ENCODE peak calls at places on chromosomes 1 and 21, in nine cellular contexts. O is lung; C is NCI-H2081; G is effector memory CD4-positive, alpha-beta T cell; B is AG09319; M is LNCaP clone FGC; S is neuronal stem cell; U is germinal center; D is activated naive CD8-positive, alpha-beta T cell treated with anti-CD3 and anti-CD28 coated beads for 36 hours. A is an unnamed sample.

GRCh38 chr1:100445565-100445964 is 92.4 kb upstream of the GPR88 start:
- DNase-seq in S (no peak), O (no peak), U (no peak), B (no peak), C (no peak), M (no peak), D (no peak), G (peak), A (peak)

GRCh38 chr1:234619071-234619480 is 9.1 kb upstream of the IRF2BP2 start:
- DNase-seq in O (no peak), B (no peak), G (no peak), S (no peak), C (no peak), D (no peak), M (no peak), U (no peak), A (no peak)

GRCh38 chr1:62362061-62362951 is 43.1 kb upstream of the KANK4 start:
- DNase-seq in M (no peak), D (no peak), U (no peak), O (no peak), C (peak), S (no peak), B (no peak), G (no peak), A (no peak)

GRCh38 chr1:243549108-243549507 is 293.3 kb downstream of the SDCCAG8 start:
- DNase-seq in M (no peak), D (no peak), U (no peak), S (no peak), G (no peak), B (no peak), O (no peak), C (no peak), A (no peak)

GRCh38 chr21:41634211-41634694 is 126.3 kb upstream of the TMPRSS2 start:
- DNase-seq in M (no peak), O (peak), D (no peak), B (no peak), U (no peak), C (no peak), G (no peak), S (no peak), A (no peak)

GRCh38 chr1:2556277-2557145 is at the start of gene TNFRSF14:
- DNase-seq in M (no peak), D (peak), G (peak), C (no peak), B (no peak), U (peak), O (no peak), S (no peak), A (peak)

GRCh38 chr1:180249725-180250498 is 19.8 kb downstream of the LHX4 start:
- DNase-seq in O (no peak), S (no peak), M (no peak), D (no peak), C (no peak), B (no peak), U (no peak), G (no peak), A (no peak)

GRCh38 chr1:6275826-6276764 is 15.2 kb upstream of the GPR153 start:
- DNase-seq in O (no peak), U (no peak), D (no peak), B (peak), C (no peak), M (no peak), G (no peak), S (no peak), A (no peak)

GRCh38 chr1:116806245-116806644 is 52.0 kb downstream of the CD2 start:
- DNase-seq in U (no peak), O (no peak), M (no peak), B (no peak), G (peak), C (no peak), D (peak), S (no peak), A (no peak)

GRCh38 chr1:216815239-216815955 is 92.2 kb upstream of the ESRRG start:
- DNase-seq in O (peak), D (no peak), M (no peak), G (no peak), S (peak), C (peak), U (no peak), B (no peak), A (no peak)

GRCh38 chr1:3359346-3360157 is 94.9 kb upstream of the ARHGEF16 start:
- DNase-seq in U (no peak), O (no peak), G (no peak), D (no peak), M (peak), B (no peak), C (no peak), S (no peak), A (no peak)

GRCh38 chr1:198178615-198179014 is 21.8 kb downstream of the NEK7 start:
- DNase-seq in G (no peak), M (no peak), S (no peak), C (no peak), D (no peak), B (no peak), U (no peak), O (no peak), A (no peak)

GRCh38 chr21:42175110-42175710 is 43.7 kb upstream of the ABCG1 start:
- DNase-seq in U (no peak), B (no peak), C (no peak), G (no peak), D (no peak), M (no peak), O (no peak), S (no peak), A (no peak)

A was measured in CD8-positive, alpha-beta memory T cell.